ENCODE peak calls at places on chromosomes 2 and 18, in four cellular contexts. W is AG08396; J is stimulated activated naive CD8-positive, alpha-beta T cell treated with anti-CD3 and anti-CD28 coated beads, Interleukin-15, amount 100 ng/mL, for 72 hours; A is NCI-H2107. Y is an unnamed sample.

GRCh38 chr2:68716948-68717661 is 17.5 kb upstream of the ARHGAP25 start:
- DNase-seq in W (no peak), J (peak; percentile 74), A (no peak), Y (no peak)

GRCh38 chr2:38741542-38741852 is 9.7 kb downstream of the SRSF7 start:
- DNase-seq in W (no peak), J (no peak), A (no peak), Y (no peak)

GRCh38 chr18:56413862-56414261 is 224.5 kb downstream of the TXNL1 start:
- DNase-seq in W (no peak), J (no peak), A (no peak), Y (no peak)

GRCh38 chr2:216004408-216005283 is 8.7 kb downstream of the MREG start:
- DNase-seq in W (no peak), J (no peak), A (no peak), Y (no peak)

GRCh38 chr18:57666818-57667497 is 45.3 kb upstream of the NARS1 start:
- DNase-seq in W (peak; percentile 28), J (no peak), A (no peak), Y (no peak)

GRCh38 chr2:71690876-71691275 is 237.5 kb downstream of the DYSF start:
- DNase-seq in W (no peak), J (no peak), A (no peak), Y (no peak)

GRCh38 chr2:30109856-30110255 is 37.0 kb upstream of the YPEL5 start:
- DNase-seq in W (no peak), J (no peak), A (no peak), Y (no peak)

GRCh38 chr2:236754234-236754924 is 184.8 kb downstream of the ACKR3 start:
- DNase-seq in W (no peak), J (no peak), A (no peak), Y (no peak)

GRCh38 chr2:54955674-54956391 is 94.4 kb downstream of the RTN4 start:
- DNase-seq in W (no peak), J (no peak), A (no peak), Y (no peak)

GRCh38 chr2:237118025-237118424 is 32.3 kb downstream of the COPS8 start:
- DNase-seq in W (no peak), J (no peak), A (no peak), Y (no peak)

GRCh38 chr2:102782916-102783315 is 21.1 kb downstream of the TMEM182 start:
- DNase-seq in W (no peak), J (no peak), A (no peak), Y (no peak)

GRCh38 chr18:68916734-68917133 is 118.9 kb downstream of the CCDC102B start:
- DNase-seq in W (no peak), J (no peak), A (no peak), Y (peak; percentile 15)

GRCh38 chr18:13371689-13372404 is 153.3 kb downstream of the LDLRAD4 start:
- DNase-seq in W (no peak), J (no peak), A (no peak), Y (peak; percentile 62)

GRCh38 chr18:23238152-23238531 is 102.9 kb downstream of the CABLES1 start:
- DNase-seq in W (peak; percentile 66), J (no peak), A (no peak), Y (peak; percentile 94)

GRCh38 chr2:120765911-120766757 is 30.5 kb downstream of the GLI2 start:
- DNase-seq in W (peak; percentile 94), J (no peak), A (no peak), Y (peak; percentile 96)

GRCh38 chr18:55586841-55587240 is 1.2 kb downstream of the TCF4 start:
- DNase-seq in W (peak; percentile 23), J (no peak), A (no peak), Y (peak; percentile 57)

GRCh38 chr2:136022747-136023146 is 37.3 kb upstream of the DARS1 start:
- DNase-seq in W (no peak), J (no peak), A (no peak), Y (no peak)

GRCh38 chr2:135688002-135688401 is 53.7 kb upstream of the UBXN4 start:
- DNase-seq in W (no peak), J (no peak), A (no peak), Y (no peak)

GRCh38 chr2:160390544-160391258 is 102.9 kb downstream of the RBMS1 start:
- DNase-seq in W (no peak), J (no peak), A (no peak), Y (peak; percentile 23)

GRCh38 chr18:56645415-56646016 is 5.6 kb upstream of the WDR7 start:
- DNase-seq in W (no peak), J (no peak), A (no peak), Y (no peak)

GRCh38 chr2:220302756-220303155 is 675.3 kb downstream of the SLC4A3 start:
- DNase-seq in W (no peak), J (no peak), A (no peak), Y (no peak)

GRCh38 chr2:117771969-117772630 is 42.4 kb upstream of the DDX18 start:
- DNase-seq in W (peak; percentile 28), J (no peak), A (no peak), Y (peak; percentile 15)

GRCh38 chr18:12744103-12744502 is 41.3 kb downstream of the PSMG2 start:
- DNase-seq in W (peak; percentile 70), J (no peak), A (no peak), Y (peak; percentile 95)

GRCh38 chr18:35389095-35389618 is 12.0 kb upstream of the ZNF396 start:
- DNase-seq in W (peak; percentile 24), J (no peak), A (no peak), Y (no peak)

GRCh38 chr2:173148520-173148919 is 72.9 kb downstream of the MAP3K20 start:
- DNase-seq in W (no peak), J (no peak), A (no peak), Y (no peak)

GRCh38 chr2:19474128-19474527 is 115.7 kb upstream of the OSR1 start:
- DNase-seq in W (peak; percentile 4), J (peak; percentile 68), A (no peak), Y (no peak)

GRCh38 chr2:163773276-163773675 is 37.5 kb upstream of the FIGN start:
- DNase-seq in W (no peak), J (no peak), A (no peak), Y (no peak)

GRCh38 chr18:10195529-10195928 is 258.9 kb upstream of the APCDD1 start:
- DNase-seq in W (no peak), J (no peak), A (no peak), Y (no peak)

GRCh38 chr2:15930589-15931513 is 9.5 kb upstream of the MYCN start:
- DNase-seq in W (no peak), J (no peak), A (no peak), Y (no peak)

GRCh38 chr18:70663141-70663540 is 374.3 kb downstream of the SOCS6 start:
- DNase-seq in W (no peak), J (no peak), A (no peak), Y (no peak)

GRCh38 chr2:27960237-27960912 is 69.8 kb downstream of the BABAM2 start:
- DNase-seq in W (peak; percentile 63), J (no peak), A (no peak), Y (peak; percentile 67)

GRCh38 chr2:26016012-26016742 is 17.7 kb upstream of the RAB10 start:
- DNase-seq in W (no peak), J (no peak), A (no peak), Y (no peak)

GRCh38 chr2:73841912-73842738 is 13.4 kb downstream of the STAMBP start:
- DNase-seq in W (no peak), J (no peak), A (no peak), Y (no peak)

GRCh38 chr18:59917422-59917821 is 17.6 kb downstream of the PMAIP1 start:
- DNase-seq in W (no peak), J (no peak), A (no peak), Y (no peak)

GRCh38 chr2:61469424-61470121 is 1.3 kb downstream of the USP34 start:
- DNase-seq in W (peak; percentile 12), J (no peak), A (no peak), Y (peak; percentile 89)